ENCODE peak calls at places on chromosomes 3 and 15, in seven cellular contexts. J is nephron progenitor cell, Z is B cell, S is fibroblast of lung, T is GM13976, Y is mesothelial cell of epicardium, H is foreskin fibroblast. W is an unnamed sample.

GRCh38 chr15:75182187-75183131 is 19.2 kb upstream of the C15orf39 start:
- DNase-seq in J (no peak), Z (no peak), S (peak; percentile 66), T (no peak), Y (no peak), H (peak; percentile 31), W (no peak)

GRCh38 chr3:50319872-50320625 is 2.5 kb downstream of the HYAL2 start:
- DNase-seq in J (no peak), Z (no peak), S (no peak), T (no peak), Y (no peak), H (no peak), W (no peak)

GRCh38 chr3:105876745-105877624 is 8.2 kb upstream of the CBLB start:
- DNase-seq in J (no peak), Z (no peak), S (no peak), T (peak; percentile 40), Y (no peak), H (no peak), W (no peak)

GRCh38 chr3:190414297-190414696 is 26.3 kb downstream of the CLDN16 start:
- DNase-seq in J (no peak), Z (no peak), S (no peak), T (no peak), Y (no peak), H (no peak), W (no peak)

GRCh38 chr3:43061101-43061895 is 44.6 kb downstream of the POMGNT2 start:
- DNase-seq in J (no peak), Z (no peak), S (no peak), T (no peak), Y (no peak), H (no peak), W (no peak)

GRCh38 chr3:170180107-170180951 is 1.2 kb downstream of the PHC3 start:
- DNase-seq in J (no peak), Z (no peak), S (peak; percentile 18), T (peak; percentile 45), Y (no peak), H (peak; percentile 19), W (no peak)

GRCh38 chr3:37071921-37072320 is 78.6 kb downstream of the MLH1 start:
- DNase-seq in J (no peak), Z (no peak), S (peak; percentile 87), T (no peak), Y (no peak), H (no peak), W (no peak)

GRCh38 chr15:75178171-75178937 is 23.3 kb upstream of the C15orf39 start:
- DNase-seq in J (peak; percentile 68), Z (no peak), S (peak; percentile 6), T (peak; percentile 72), Y (no peak), H (no peak), W (no peak)

GRCh38 chr3:123547881-123548534 is 36.8 kb downstream of the HACD2 start:
- DNase-seq in J (no peak), Z (no peak), S (no peak), T (no peak), Y (no peak), H (no peak), W (no peak)

GRCh38 chr3:99714146-99714545 is 75.8 kb downstream of the COL8A1 start:
- DNase-seq in J (no peak), Z (no peak), S (peak; percentile 77), T (no peak), Y (no peak), H (peak; percentile 64), W (no peak)

GRCh38 chr3:150607267-150608065 is 4.3 kb downstream of the SELENOT start:
- DNase-seq in J (no peak), Z (no peak), S (no peak), T (no peak), Y (no peak), H (no peak), W (no peak)

GRCh38 chr3:150385296-150386242 is 22.5 kb upstream of the TSC22D2 start:
- DNase-seq in J (no peak), Z (peak; percentile 66), S (no peak), T (peak; percentile 40), Y (no peak), H (no peak), W (no peak)

GRCh38 chr15:89893027-89893426 is 767 bp downstream of the AP3S2 start:
- DNase-seq in J (no peak), Z (no peak), S (no peak), T (no peak), Y (no peak), H (no peak), W (no peak)

GRCh38 chr3:122088519-122088918 is 33.4 kb downstream of the CD86 start:
- DNase-seq in J (no peak), Z (no peak), S (no peak), T (no peak), Y (no peak), H (no peak), W (no peak)

GRCh38 chr3:122091602-122092006 is 36.4 kb downstream of the CD86 start:
- DNase-seq in J (no peak), Z (no peak), S (no peak), T (no peak), Y (no peak), H (no peak), W (no peak)

GRCh38 chr3:122094125-122094524 is 39.0 kb downstream of the CD86 start:
- DNase-seq in J (no peak), Z (no peak), S (no peak), T (peak; percentile 32), Y (no peak), H (no peak), W (no peak)

GRCh38 chr3:122094693-122095092 is 39.5 kb downstream of the CD86 start:
- DNase-seq in J (no peak), Z (no peak), S (no peak), T (no peak), Y (no peak), H (no peak), W (no peak)

DNA sequence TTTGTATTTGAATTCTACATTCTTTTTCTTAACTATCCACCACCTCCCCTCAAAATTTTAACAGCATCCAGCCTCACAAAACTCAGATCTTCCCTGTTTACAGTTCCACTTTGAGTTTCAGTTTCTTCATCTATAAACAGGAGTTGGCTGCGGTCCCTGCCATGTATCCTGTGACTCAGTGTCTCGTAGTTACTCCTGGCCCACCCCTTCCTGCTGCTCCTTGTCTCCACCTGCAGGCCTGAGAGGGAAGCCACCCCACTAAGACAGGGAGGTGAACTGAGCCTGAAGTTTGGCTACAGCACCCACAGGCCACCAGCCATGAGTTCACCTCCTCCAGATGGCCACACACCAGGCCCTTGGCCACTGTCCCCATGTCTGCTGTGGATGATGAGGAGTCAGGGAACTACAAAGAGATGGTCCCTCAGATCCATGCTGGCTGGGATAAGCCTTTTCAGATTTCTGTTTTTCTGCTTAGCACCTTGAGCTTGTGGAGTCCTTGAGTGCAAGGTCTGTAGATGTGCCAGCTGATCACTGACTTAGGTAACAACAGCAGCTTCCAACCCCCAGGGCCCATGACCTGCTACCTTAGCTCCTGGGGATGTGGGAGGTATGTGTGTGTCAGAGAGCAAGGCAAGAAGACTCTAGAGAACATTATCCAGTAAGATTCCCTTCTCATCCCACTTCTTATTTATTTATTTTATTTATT is 37.5 kb downstream of the CD86 start:
- DNase-seq in J (no peak), Z (no peak), S (peak; percentile 23), T (peak; percentile 26), Y (no peak), H (no peak), W (no peak)
- TF ChIP-seq CTCF in J (no peak), Z (peak; percentile 36), S (peak; percentile 29), T (peak; percentile 57), Y (no peak), H (peak; percentile 31), W (peak; percentile 19)

GRCh38 chr15:77031376-77032050 is 36.6 kb downstream of the PSTPIP1 start:
- DNase-seq in J (no peak), Z (peak; percentile 81), S (no peak), T (peak; percentile 74), Y (peak; percentile 10), H (no peak), W (peak; percentile 66)
- TF ChIP-seq CTCF in J (no peak), Z (peak; percentile 54), S (no peak), T (peak; percentile 61), Y (no peak), H (no peak), W (peak; percentile 11)

DNA sequence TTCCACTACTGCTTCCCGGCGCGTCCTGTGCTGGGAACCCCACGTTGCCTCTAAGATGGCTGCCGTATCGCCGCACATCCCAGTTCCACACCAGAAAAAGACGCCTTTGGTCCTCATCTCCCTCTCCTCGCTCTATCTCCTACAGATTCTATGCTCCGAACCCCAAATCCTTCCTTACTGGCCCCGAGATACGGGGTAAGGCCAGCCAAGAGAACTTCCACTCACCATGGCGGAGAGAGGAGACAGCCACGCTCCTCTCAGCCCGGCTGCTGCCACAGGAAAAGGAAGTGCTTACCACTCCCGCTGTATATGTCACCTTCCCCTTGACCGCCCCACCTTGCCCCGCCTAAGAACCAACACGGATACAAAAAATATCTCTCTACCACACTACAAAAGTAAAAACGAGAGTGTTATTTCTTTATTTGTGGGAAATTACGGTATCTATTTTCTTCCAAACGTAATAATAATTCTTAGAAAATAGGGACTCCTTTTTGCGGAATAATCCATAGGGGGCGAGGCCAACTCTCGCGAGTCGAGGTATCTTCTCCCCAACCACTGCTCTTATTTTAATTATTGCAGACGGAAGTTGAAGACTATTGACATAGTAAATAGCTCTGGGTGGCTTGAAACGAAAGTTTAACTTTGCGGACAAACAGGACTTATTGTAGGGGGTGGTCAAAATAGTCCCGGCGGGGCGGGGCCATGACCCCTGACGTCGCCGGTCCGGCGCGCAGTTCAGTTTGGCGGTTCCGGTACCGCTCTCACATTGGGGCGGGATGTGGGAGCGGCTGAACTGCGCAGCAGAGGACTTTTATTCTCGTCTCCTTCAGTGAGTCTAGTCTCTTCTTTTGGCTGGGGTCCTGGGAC is at the start of the genes RPL4 and ZWILCH:
- DNase-seq in J (peak; percentile 61), Z (peak; percentile 82), S (peak; percentile 87), T (peak; percentile 82), Y (no peak), H (peak; percentile 92), W (peak; percentile 64)
- TF ChIP-seq CTCF in J (no peak), Z (no peak), S (no peak), T (no peak), Y (no peak), H (no peak), W (no peak)

GRCh38 chr15:66897381-66897780 is 168.0 kb upstream of the SMAD3 start:
- DNase-seq in J (no peak), Z (no peak), S (no peak), T (no peak), Y (no peak), H (no peak), W (no peak)
- TF ChIP-seq CTCF in J (no peak), Z (no peak), S (no peak), T (no peak), Y (no peak), H (no peak), W (no peak)

GRCh38 chr3:52306978-52307377 is 9.1 kb upstream of the DNAH1 start:
- DNase-seq in J (no peak), Z (no peak), S (no peak), T (no peak), Y (no peak), H (no peak), W (no peak)
- TF ChIP-seq CTCF in J (no peak), Z (no peak), S (no peak), T (no peak), Y (no peak), H (no peak), W (no peak)

W was measured in glutamatergic neuron.